ENCODE peak calls at places on chromosome 1, in eight cellular contexts. H is PC-3, U is GM23338, R is HCT116, I is hepatocyte, T is neural progenitor cell, Z is MM.1S, M is OCI-LY7. G is an unnamed sample.

GRCh38 chr1:178031856-178032320 is 62.0 kb upstream of the RASAL2 start:
- DNase-seq in H (peak; percentile 87), U (peak; percentile 92), R (peak; percentile 66), I (peak; percentile 91), T (peak; percentile 93), Z (peak; percentile 59), M (peak; percentile 49), G (peak; percentile 96)

GRCh38 chr1:69992594-69992993 is 212.8 kb downstream of the LRRC40 start:
- DNase-seq in H (no peak), U (no peak), R (no peak), I (no peak), T (no peak), Z (no peak), M (no peak), G (no peak)

GRCh38 chr1:18192182-18192581 is 84.6 kb downstream of the IGSF21 start:
- DNase-seq in H (no peak), U (no peak), R (no peak), I (no peak), T (no peak), Z (no peak), M (no peak), G (no peak)

GRCh38 chr1:164510435-164510834 is 48.5 kb upstream of the PBX1 start:
- DNase-seq in H (peak; percentile 44), U (peak; percentile 40), R (no peak), I (no peak), T (no peak), Z (peak; percentile 5), M (no peak), G (peak; percentile 29)

GRCh38 chr1:7690076-7690475 is 81.0 kb upstream of the VAMP3 start:
- DNase-seq in H (no peak), U (no peak), R (no peak), I (no peak), T (no peak), Z (no peak), M (no peak), G (no peak)

GRCh38 chr1:25065246-25066238 is 135.5 kb upstream of the RUNX3 start:
- DNase-seq in H (no peak), U (no peak), R (no peak), I (no peak), T (no peak), Z (no peak), M (no peak), G (peak; percentile 82)

GRCh38 chr1:84946631-84947030 is 50.3 kb downstream of the MCOLN2 start:
- DNase-seq in H (peak; percentile 19), U (no peak), R (no peak), I (no peak), T (no peak), Z (no peak), M (no peak), G (peak; percentile 41)

GRCh38 chr1:176949033-176949662 is 215.4 kb downstream of the ASTN1 start:
- DNase-seq in H (peak; percentile 54), U (peak; percentile 91), R (peak; percentile 63), I (peak; percentile 79), T (peak; percentile 88), Z (peak; percentile 21), M (peak; percentile 26), G (peak; percentile 43)

GRCh38 chr1:26350343-26350700 is 3.6 kb downstream of the CRYBG2 start:
- DNase-seq in H (no peak), U (no peak), R (no peak), I (no peak), T (no peak), Z (no peak), M (no peak), G (no peak)

GRCh38 chr1:110783292-110783918 is 89.5 kb upstream of the CD53 start:
- DNase-seq in H (peak; percentile 73), U (peak; percentile 72), R (peak; percentile 48), I (peak; percentile 74), T (peak; percentile 67), Z (peak; percentile 65), M (peak; percentile 81), G (peak; percentile 62)

GRCh38 chr1:206004269-206004800 is 1.1 kb upstream of the RAB7B start:
- DNase-seq in H (no peak), U (no peak), R (no peak), I (no peak), T (no peak), Z (no peak), M (no peak), G (no peak)

GRCh38 chr1:5770981-5771765 is 221.1 kb downstream of the NPHP4 start:
- DNase-seq in H (no peak), U (no peak), R (no peak), I (peak; percentile 62), T (peak; percentile 88), Z (no peak), M (no peak), G (peak; percentile 6)

GRCh38 chr1:50615036-50615750 is 191.9 kb upstream of the DMRTA2 start:
- DNase-seq in H (no peak), U (no peak), R (no peak), I (no peak), T (no peak), Z (no peak), M (no peak), G (no peak)

GRCh38 chr1:37394574-37395464 is 79.6 kb upstream of the ZC3H12A start:
- DNase-seq in H (no peak), U (peak; percentile 89), R (peak; percentile 60), I (no peak), T (peak; percentile 86), Z (no peak), M (no peak), G (no peak)
- TF ChIP-seq EZH2phosphoT487 in H (no peak), U (no peak), R (no peak), I (no peak), T (no peak), Z (no peak), M (no peak), G (no peak)

GRCh38 chr1:203361843-203362524 is 11.1 kb upstream of the FMOD start:
- DNase-seq in H (peak; percentile 32), U (no peak), R (no peak), I (peak; percentile 64), T (no peak), Z (no peak), M (peak; percentile 72), G (peak; percentile 87)

GRCh38 chr1:203364806-203365205 is 13.9 kb upstream of the FMOD start:
- DNase-seq in H (no peak), U (no peak), R (no peak), I (peak; percentile 42), T (no peak), Z (no peak), M (no peak), G (no peak)

GRCh38 chr1:203360772-203361171 is 9.8 kb upstream of the FMOD start:
- DNase-seq in H (no peak), U (peak; percentile 40), R (no peak), I (no peak), T (peak; percentile 32), Z (no peak), M (no peak), G (no peak)

GRCh38 chr1:203364013-203364730 is 13.2 kb upstream of the FMOD start:
- DNase-seq in H (no peak), U (no peak), R (no peak), I (peak; percentile 83), T (no peak), Z (no peak), M (no peak), G (no peak)

DNA sequence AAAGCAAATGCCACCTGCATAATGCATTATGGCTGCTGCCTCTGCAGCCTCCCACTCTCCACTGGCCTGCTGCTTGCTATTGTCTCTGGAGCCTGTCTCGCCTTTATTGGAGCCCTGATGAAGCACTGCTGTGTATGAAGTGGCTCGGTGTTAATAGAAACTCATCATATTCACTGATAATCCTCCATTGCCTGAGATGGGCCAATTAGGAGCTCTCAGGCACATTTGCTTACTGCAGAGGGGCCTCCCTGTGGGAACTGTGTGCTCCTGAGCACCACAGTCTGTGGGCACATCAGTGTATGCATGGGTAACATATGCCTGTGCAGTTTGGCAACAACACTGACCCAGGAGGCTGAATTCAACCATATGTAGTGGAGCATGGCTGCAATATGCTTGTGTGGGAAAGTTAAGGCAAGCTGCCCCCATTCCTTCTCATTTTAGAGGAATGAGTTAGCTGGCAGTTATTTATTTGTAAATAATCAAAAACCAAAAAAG is 11.7 kb upstream of the FMOD start:
- DNase-seq in H (no peak), U (no peak), R (no peak), I (no peak), T (no peak), Z (no peak), M (no peak), G (no peak)
- H3K4me2 ChIP-seq in H (no peak overlapping the region), U (no peak overlapping the region), R (no peak overlapping the region), I (no peak overlapping the region), T (no peak overlapping the region), Z (no peak overlapping the region), M (peak overlapping the region; percentile 45), G (no peak overlapping the region)

GRCh38 chr1:151990058-151990855 is 3.4 kb downstream of the S100A10 start:
- DNase-seq in H (peak; percentile 79), U (no peak), R (no peak), I (no peak), T (no peak), Z (no peak), M (no peak), G (peak; percentile 38)

GRCh38 chr1:151991663-151992344 is 1.9 kb downstream of the S100A10 start:
- DNase-seq in H (no peak), U (no peak), R (no peak), I (no peak), T (no peak), Z (no peak), M (no peak), G (peak; percentile 55)

GRCh38 chr1:151988405-151988851 is 5.2 kb downstream of the S100A10 start:
- DNase-seq in H (peak; percentile 98), U (no peak), R (peak; percentile 82), I (peak; percentile 81), T (no peak), Z (no peak), M (no peak), G (peak; percentile 83)

GRCh38 chr1:151990856-151991198 is 2.8 kb downstream of the S100A10 start:
- DNase-seq in H (peak; percentile 92), U (no peak), R (no peak), I (peak; percentile 47), T (no peak), Z (no peak), M (no peak), G (peak; percentile 76)

GRCh38 chr1:151989131-151989868 is 4.4 kb downstream of the S100A10 start:
- DNase-seq in H (peak; percentile 97), U (no peak), R (no peak), I (peak; percentile 70), T (no peak), Z (no peak), M (no peak), G (peak; percentile 97)
- TF ChIP-seq EZH2phosphoT487 in H (no peak), U (no peak), R (no peak), I (no peak), T (no peak), Z (no peak), M (no peak), G (no peak)

DNA sequence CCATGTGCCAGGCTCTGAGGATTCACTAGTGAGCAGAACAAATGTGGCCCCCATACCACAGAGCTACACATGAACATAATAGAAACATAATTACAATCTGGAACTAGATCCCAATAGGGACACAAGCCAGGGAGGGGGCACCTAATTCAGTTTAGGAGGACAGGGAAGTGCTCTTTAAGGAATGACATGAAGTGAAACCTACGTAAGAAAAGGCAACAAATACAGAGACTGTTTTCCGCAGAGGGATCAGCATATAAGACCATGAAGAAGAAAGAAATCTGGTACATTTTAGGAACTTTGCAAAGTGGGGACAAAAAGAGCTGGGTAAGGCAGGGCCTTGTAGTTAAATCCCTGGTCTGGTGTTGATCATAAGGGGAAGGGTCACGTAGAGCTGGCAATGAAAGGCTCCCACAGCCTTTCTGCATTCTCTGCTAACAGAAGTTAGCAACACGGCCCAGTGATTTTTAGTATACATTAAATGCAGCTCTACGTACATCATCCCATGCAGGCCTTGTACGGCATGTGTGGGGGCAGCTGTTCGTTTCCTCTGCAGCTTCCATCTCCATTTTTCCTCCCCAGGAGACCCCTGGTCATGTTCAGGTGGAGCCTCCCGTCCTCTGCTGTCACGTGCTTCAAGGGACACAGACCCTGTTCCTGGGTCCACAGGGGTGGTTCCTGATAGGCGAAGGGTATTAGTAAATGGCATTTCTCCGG is 26.8 kb upstream of the SLC30A1 start:
- DNase-seq in H (no peak), U (no peak), R (no peak), I (no peak), T (no peak), Z (no peak), M (no peak), G (no peak)
- H3K4me2 ChIP-seq in H (no peak overlapping the region), U (no peak overlapping the region), R (no peak overlapping the region), I (no peak overlapping the region), T (no peak overlapping the region), Z (peak overlapping the region; percentile 84), M (peak overlapping the region; percentile 59), G (no peak overlapping the region)